ENCODE peak calls at places on chromosomes 3 and 15, in eight cellular contexts. One of them, this sample, is unnamed.

GRCh38 chr3:81425198-81425868 is 336.1 kb downstream of the GBE1 start:
- DNase-seq in psoas muscle: no peak
- DNase-seq in NCI-H1417: no peak
- DNase-seq in Kasumi-1: no peak
- DNase-seq in endodermal cell: peak
- DNase-seq in NCI-H345: no peak
- DNase-seq in SJSA1: no peak
- DNase-seq in WTC11: no peak
- DNase-seq in this sample: no peak

GRCh38 chr15:42921049-42921731 is 612 bp upstream of the TTBK2 start:
- DNase-seq in endodermal cell: no peak
- DNase-seq in WTC11: no peak
- DNase-seq in NCI-H1417: peak
- DNase-seq in NCI-H345: no peak
- DNase-seq in SJSA1: no peak
- DNase-seq in psoas muscle: peak
- DNase-seq in Kasumi-1: no peak
- DNase-seq in this sample: no peak

GRCh38 chr15:39846108-39846507 is 63.5 kb upstream of the FSIP1 start:
- DNase-seq in endodermal cell: no peak
- DNase-seq in psoas muscle: no peak
- DNase-seq in Kasumi-1: no peak
- DNase-seq in NCI-H1417: no peak
- DNase-seq in WTC11: no peak
- DNase-seq in SJSA1: no peak
- DNase-seq in NCI-H345: no peak
- DNase-seq in this sample: no peak

GRCh38 chr3:67109651-67110204 is 111.6 kb downstream of the KBTBD8 start:
- DNase-seq in Kasumi-1: peak
- DNase-seq in WTC11: no peak
- DNase-seq in NCI-H345: no peak
- DNase-seq in NCI-H1417: peak
- DNase-seq in endodermal cell: no peak
- DNase-seq in psoas muscle: no peak
- DNase-seq in SJSA1: no peak
- DNase-seq in this sample: peak

GRCh38 chr3:31448035-31448881 is 84.5 kb upstream of the STT3B start:
- DNase-seq in SJSA1: no peak
- DNase-seq in WTC11: peak
- DNase-seq in NCI-H1417: no peak
- DNase-seq in psoas muscle: no peak
- DNase-seq in endodermal cell: peak
- DNase-seq in NCI-H345: no peak
- DNase-seq in Kasumi-1: no peak
- DNase-seq in this sample: peak

GRCh38 chr15:51752918-51753317 is 1.5 kb downstream of the TMOD2 start:
- DNase-seq in WTC11: no peak
- DNase-seq in Kasumi-1: no peak
- DNase-seq in psoas muscle: no peak
- DNase-seq in endodermal cell: no peak
- DNase-seq in NCI-H1417: no peak
- DNase-seq in SJSA1: no peak
- DNase-seq in NCI-H345: no peak
- DNase-seq in this sample: no peak

GRCh38 chr15:65945616-65946015 is 76.3 kb downstream of the RAB11A start:
- DNase-seq in SJSA1: no peak
- DNase-seq in Kasumi-1: no peak
- DNase-seq in endodermal cell: peak
- DNase-seq in WTC11: peak
- DNase-seq in NCI-H1417: no peak
- DNase-seq in NCI-H345: no peak
- DNase-seq in psoas muscle: no peak
- DNase-seq in this sample: no peak

GRCh38 chr3:197590313-197590962 is 34.7 kb upstream of the BDH1 start:
- DNase-seq in endodermal cell: peak
- DNase-seq in NCI-H345: no peak
- DNase-seq in WTC11: no peak
- DNase-seq in Kasumi-1: no peak
- DNase-seq in NCI-H1417: no peak
- DNase-seq in SJSA1: no peak
- DNase-seq in psoas muscle: no peak
- DNase-seq in this sample: no peak

GRCh38 chr3:150149651-150150051 is 179.0 kb upstream of the PFN2 start:
- DNase-seq in NCI-H345: peak
- DNase-seq in WTC11: no peak
- DNase-seq in SJSA1: no peak
- DNase-seq in psoas muscle: peak
- DNase-seq in endodermal cell: no peak
- DNase-seq in NCI-H1417: peak
- DNase-seq in Kasumi-1: no peak
- DNase-seq in this sample: no peak

GRCh38 chr3:42498791-42499477 is 3.5 kb upstream of the VIPR1 start:
- DNase-seq in Kasumi-1: no peak
- DNase-seq in NCI-H1417: no peak
- DNase-seq in endodermal cell: peak
- DNase-seq in WTC11: no peak
- DNase-seq in NCI-H345: no peak
- DNase-seq in psoas muscle: no peak
- DNase-seq in SJSA1: peak
- DNase-seq in this sample: no peak

GRCh38 chr3:138344754-138345153 is 3.6 kb upstream of the MRAS start:
- DNase-seq in endodermal cell: no peak
- DNase-seq in NCI-H345: no peak
- DNase-seq in Kasumi-1: no peak
- DNase-seq in SJSA1: no peak
- DNase-seq in NCI-H1417: no peak
- DNase-seq in psoas muscle: no peak
- DNase-seq in WTC11: no peak
- DNase-seq in this sample: no peak

This sample was measured in iPS DF 6.9.